ENCODE peak calls at places on chromosomes 4 and X, in six cellular contexts. H is K562, Y is HCT116, T is IMR-90, A is fibroblast of lung, X is astrocyte. W is an unnamed sample.

GRCh38 chr4:158823461-158823873 is 54.6 kb downstream of the FNIP2 start:
- DNase-seq in T (peak; percentile 58), H (no peak), Y (no peak), A (peak; percentile 18), X (peak; percentile 94), W (no peak)

GRCh38 chr4:6217716-6218381 is 17.5 kb upstream of the JAKMIP1 start:
- DNase-seq in H (no peak), X (no peak), T (no peak), Y (no peak), A (no peak), W (no peak)

GRCh38 chrX:30343206-30343605 is 34.0 kb upstream of the NR0B1 start:
- DNase-seq in Y (no peak), A (no peak), T (no peak), X (no peak), H (no peak), W (no peak)

GRCh38 chr4:41686893-41687292 is 61.6 kb downstream of the PHOX2B start:
- DNase-seq in A (no peak), X (no peak), Y (no peak), H (no peak), T (no peak), W (no peak)

GRCh38 chr4:109966891-109967481 is 54.3 kb downstream of the EGF start:
- DNase-seq in Y (no peak), T (no peak), X (no peak), H (no peak), A (no peak), W (no peak)

GRCh38 chrX:63686878-63687714 is 97.9 kb downstream of the ARHGEF9 start:
- DNase-seq in Y (peak; percentile 3), A (peak; percentile 48), T (peak; percentile 45), H (peak; percentile 26), X (peak; percentile 18), W (peak; percentile 42)

GRCh38 chrX:153984351-153985178 is 12.0 kb downstream of the TMEM187 start:
- DNase-seq in T (no peak), A (no peak), Y (no peak), H (peak; percentile 61), X (no peak), W (no peak)

GRCh38 chrX:109281478-109282275 is 200.2 kb downstream of the GUCY2F start:
- DNase-seq in A (no peak), X (peak; percentile 14), Y (no peak), T (no peak), H (no peak), W (no peak)

GRCh38 chr4:111773858-111774257 is 371.4 kb upstream of the FAM241A start:
- DNase-seq in T (no peak), A (no peak), X (no peak), H (no peak), Y (no peak), W (no peak)

GRCh38 chr4:15149842-15150592 is 147.7 kb downstream of the CPEB2 start:
- DNase-seq in X (peak; percentile 64), H (peak; percentile 93), A (peak; percentile 80), Y (peak; percentile 27), T (peak; percentile 76), W (peak; percentile 54)

GRCh38 chr4:4619821-4620220 is 78.0 kb upstream of the STX18 start:
- DNase-seq in Y (no peak), A (no peak), H (no peak), X (no peak), T (no peak), W (peak; percentile 25)

GRCh38 chr4:174739576-174739975 is 89.5 kb downstream of the GLRA3 start:
- DNase-seq in Y (no peak), H (no peak), T (no peak), X (no peak), A (no peak), W (no peak)

GRCh38 chr4:54036184-54036583 is 28.2 kb downstream of the CHIC2 start:
- DNase-seq in A (no peak), T (no peak), Y (no peak), H (no peak), X (no peak), W (no peak)

GRCh38 chr4:185738038-185738552 is 73.9 kb downstream of the SORBS2 start:
- DNase-seq in H (no peak), A (peak; percentile 92), T (peak; percentile 12), Y (no peak), X (peak; percentile 70), W (no peak)

GRCh38 chr4:127047930-127048329 is 584.8 kb upstream of the INTU start:
- DNase-seq in T (peak; percentile 40), X (peak; percentile 51), A (peak; percentile 68), H (no peak), Y (no peak), W (no peak)

GRCh38 chr4:133559987-133560386 is 410.9 kb downstream of the PCDH10 start:
- DNase-seq in A (no peak), T (no peak), H (no peak), Y (no peak), X (no peak), W (no peak)
- H2AFZ ChIP-seq in A (no peak overlapping the region), T (no peak overlapping the region), H (no peak overlapping the region), Y (no peak overlapping the region), X (peak overlapping the region; percentile 4), W (no peak overlapping the region)

GRCh38 chr4:148112231-148112982 is 329.8 kb downstream of the NR3C2 start:
- DNase-seq in A (peak; percentile 45), T (peak; percentile 55), X (peak; percentile 95), Y (no peak), H (no peak), W (no peak)
- H2AFZ ChIP-seq in A (no peak overlapping the region), T (no peak overlapping the region), X (no peak overlapping the region), Y (no peak overlapping the region), H (no peak overlapping the region), W (no peak overlapping the region)

GRCh38 chrX:41084044-41084359 is 1.2 kb upstream of the USP9X start:
- DNase-seq in A (no peak), Y (no peak), X (no peak), H (no peak), T (no peak), W (no peak)

GRCh38 chrX:41084360-41085104 is 713 bp upstream of the USP9X start:
- DNase-seq in H (peak; percentile 85), A (peak; percentile 95), X (peak; percentile 96), Y (peak; percentile 89), T (peak; percentile 96), W (peak; percentile 93)

GRCh38 chrX:41086627-41086932 is 1.3 kb downstream of the USP9X start:
- DNase-seq in X (no peak), T (no peak), Y (no peak), A (no peak), H (no peak), W (no peak)

GRCh38 chrX:41085883-41086626 is 810 bp downstream of the USP9X start:
- DNase-seq in A (peak; percentile 39), T (peak; percentile 42), H (peak; percentile 35), X (peak; percentile 41), Y (no peak), W (peak; percentile 82)

DNA sequence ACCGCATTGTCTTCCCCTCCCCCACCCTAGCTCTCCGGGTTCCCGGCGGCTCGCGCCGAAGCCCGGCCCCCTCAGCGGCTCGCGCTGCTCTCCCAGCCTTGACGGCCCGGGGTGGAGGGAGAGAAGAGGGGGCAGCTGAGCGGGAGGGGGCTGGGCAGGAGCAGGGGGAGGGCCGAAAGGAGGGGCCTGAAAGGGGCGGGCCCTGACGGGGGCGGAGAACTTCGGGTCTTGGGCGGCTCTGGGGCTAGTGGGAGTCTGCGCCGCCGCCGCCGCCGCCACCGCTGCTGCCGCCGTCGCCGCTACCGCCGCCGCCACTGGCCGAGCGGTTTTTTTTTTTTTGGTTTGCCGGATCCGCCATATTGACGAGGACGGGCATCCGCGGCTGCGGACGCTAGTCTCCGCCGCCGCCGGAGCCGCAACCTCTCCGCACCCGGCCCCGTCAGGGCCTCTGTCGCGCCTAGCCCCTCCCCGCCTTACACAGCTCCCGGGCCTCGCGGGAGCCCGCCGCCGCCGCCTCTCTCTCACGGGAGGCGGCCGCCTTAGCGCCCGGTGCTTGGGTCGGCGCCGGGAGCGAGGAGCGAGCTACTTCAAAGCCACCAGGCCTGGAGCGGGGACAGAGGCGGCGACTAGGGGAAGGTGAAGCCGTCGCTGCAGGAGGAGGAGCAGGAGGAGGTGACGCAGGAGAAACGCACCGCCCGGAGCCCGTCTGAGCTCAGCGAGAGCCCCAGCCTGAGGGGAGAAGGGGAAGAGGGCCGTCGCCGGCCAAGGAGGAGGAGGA is at the start of gene USP9X:
- DNase-seq in X (peak; percentile 76), Y (peak; percentile 54), H (peak; percentile 78), A (peak; percentile 89), T (peak; percentile 89), W (peak; percentile 93)
- H2AFZ ChIP-seq in X (peak within 1 kb of the TSS; percentile 66), Y (no peak within 1 kb of the TSS), H (peak within 1 kb of the TSS; percentile 95), A (peak within 1 kb of the TSS; percentile 80), T (peak within 1 kb of the TSS; percentile 99), W (peak within 1 kb of the TSS; percentile 66)

GRCh38 chr4:2469192-2469984 is 482 bp downstream of the RNF4 start:
- DNase-seq in X (no peak), A (peak; percentile 27), H (peak; percentile 75), T (peak; percentile 25), Y (no peak), W (peak; percentile 72)
- H2AFZ ChIP-seq in X (peak overlapping the region; percentile 72), A (peak overlapping the region; percentile 9), H (peak overlapping the region; percentile 52), T (peak overlapping the region; percentile 96), Y (no peak overlapping the region), W (peak overlapping the region; percentile 18)

GRCh38 chr4:151864068-151864467 is 103.3 kb upstream of the GATB start:
- DNase-seq in A (no peak), T (no peak), X (no peak), H (no peak), Y (no peak), W (no peak)

GRCh38 chr4:151866266-151866918 is 105.6 kb upstream of the GATB start:
- DNase-seq in T (no peak), Y (no peak), H (no peak), X (peak; percentile 41), A (no peak), W (no peak)

GRCh38 chr4:151865327-151865726 is 104.5 kb upstream of the GATB start:
- DNase-seq in T (no peak), X (no peak), Y (no peak), A (no peak), H (no peak), W (peak; percentile 12)

GRCh38 chr4:151862766-151863165 is 102.0 kb upstream of the GATB start:
- DNase-seq in A (no peak), Y (no peak), T (peak; percentile 13), X (peak; percentile 3), H (no peak), W (no peak)

DNA sequence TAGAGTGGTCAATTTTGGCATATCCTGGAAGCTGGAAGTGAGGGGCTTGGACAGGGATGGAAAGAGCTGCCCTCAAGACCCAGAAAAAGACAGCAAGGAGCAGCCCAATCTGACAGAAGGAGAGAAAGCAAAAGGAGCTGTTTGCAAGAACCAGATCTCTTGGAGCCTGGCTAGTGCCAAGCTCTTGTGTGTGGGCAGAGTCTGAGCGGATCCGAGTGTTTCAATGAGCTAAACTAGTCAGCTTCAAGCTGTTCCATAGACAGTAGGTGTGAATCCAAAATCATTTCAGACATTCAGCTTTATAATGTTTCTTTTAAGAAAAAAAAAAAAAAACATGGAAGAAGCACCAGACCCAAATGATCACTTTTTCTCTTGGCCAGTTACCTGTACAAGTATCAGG is 104.9 kb upstream of the GATB start:
- DNase-seq in T (no peak), Y (no peak), A (no peak), H (no peak), X (no peak), W (no peak)
- H2AFZ ChIP-seq in T (no peak overlapping the region), Y (no peak overlapping the region), A (no peak overlapping the region), H (no peak overlapping the region), X (no peak overlapping the region), W (no peak overlapping the region)

GRCh38 chr4:176818531-176818930 is 25.8 kb upstream of the VEGFC start:
- DNase-seq in X (no peak), A (peak; percentile 44), Y (no peak), T (peak; percentile 22), H (no peak), W (no peak)
- H2AFZ ChIP-seq in X (no peak overlapping the region), A (peak overlapping the region; percentile 19), Y (no peak overlapping the region), T (no peak overlapping the region), H (no peak overlapping the region), W (peak overlapping the region; percentile 87)